ENCODE peak calls at places on chromosomes 12 and 14, in five cellular contexts. G, E, M, T and B are unnamed samples.

GRCh38 chr14:63940387-63940786 is 87.6 kb downstream of the SYNE2 start:
- DNase-seq in G (no peak), E (no peak), T (no peak), M (no peak), B (no peak)

GRCh38 chr12:56629459-56630179 is 507 bp downstream of the BAZ2A start:
- DNase-seq in T (peak), E (peak), M (peak), G (peak), B (no peak)

GRCh38 chr12:112900298-112901145 is 6.2 kb upstream of the OAS1 start:
- DNase-seq in M (peak), G (no peak), E (peak), T (peak), B (peak)

GRCh38 chr12:42767326-42767954 is 177.9 kb upstream of the PRICKLE1 start:
- DNase-seq in M (no peak), G (no peak), T (no peak), E (no peak), B (no peak)

GRCh38 chr12:30977537-30978349 is 51.2 kb downstream of the TSPAN11 start:
- DNase-seq in G (no peak), M (no peak), E (peak), T (no peak), B (no peak)

GRCh38 chr12:103834897-103835390 is 6.1 kb downstream of the NT5DC3 start:
- DNase-seq in E (no peak), T (no peak), M (no peak), G (no peak), B (no peak)

GRCh38 chr12:46795988-46796387 is 29.8 kb downstream of the SLC38A4 start:
- DNase-seq in T (no peak), M (no peak), G (no peak), E (no peak), B (no peak)

GRCh38 chr12:48824905-48825304 is 6.6 kb downstream of the CACNB3 start:
- DNase-seq in M (no peak), E (no peak), T (no peak), G (no peak), B (no peak)

GRCh38 chr12:11622774-11623375 is 26.6 kb upstream of the ETV6 start:
- DNase-seq in G (no peak), M (no peak), E (no peak), T (no peak), B (no peak)

GRCh38 chr12:69733638-69734037 is 5.0 kb upstream of the RAB3IP start:
- DNase-seq in M (no peak), G (no peak), T (no peak), E (no peak), B (no peak)